ENCODE peak calls at places on chromosomes 12 and 14, in nine cellular contexts. J is naive thymus-derived CD4-positive, alpha-beta T cell; L is fibroblast of lung; N is upper lobe of right lung; V is dorsolateral prefrontal cortex; R is tibial nerve; K is PC-3; Z is A549; S is uterus. U is an unnamed sample.

GRCh38 chr12:53938276-53939140 is at the start of gene HOXC13:
- DNase-seq in S (peak), J (no peak), R (no peak), N (peak), K (peak), V (no peak), Z (peak), L (peak), U (no peak)

GRCh38 chr12:4217091-4217490 is 56.5 kb upstream of the CCND2 start:
- DNase-seq in N (no peak), S (no peak), R (no peak), K (no peak), V (no peak), Z (no peak), J (no peak), L (no peak), U (no peak)

GRCh38 chr14:93733646-93734045 is 54.6 kb downstream of the PRIMA1 start:
- DNase-seq in S (peak), L (no peak), N (no peak), J (no peak), Z (no peak), V (peak), R (no peak), K (no peak), U (no peak)

GRCh38 chr12:30729547-30729946 is 25.2 kb downstream of the CAPRIN2 start:
- DNase-seq in V (no peak), Z (no peak), J (no peak), R (no peak), K (no peak), S (no peak), N (no peak), L (no peak), U (no peak)

GRCh38 chr12:92136883-92137582 is 8.6 kb downstream of the BTG1 start:
- DNase-seq in V (no peak), K (peak), Z (peak), J (no peak), R (no peak), N (no peak), L (peak), S (no peak), U (no peak)

GRCh38 chr12:65556676-65557424 is 267.4 kb upstream of the HMGA2 start:
- DNase-seq in N (peak), J (peak), Z (peak), V (peak), S (peak), K (peak), L (peak), R (peak), U (peak)

GRCh38 chr14:88013750-88014349 is 8.9 kb downstream of the GPR65 start:
- DNase-seq in J (no peak), V (peak), Z (peak), L (peak), S (peak), N (peak), R (peak), K (peak), U (peak)

GRCh38 chr12:54352022-54352531 is 12.2 kb downstream of the GPR84 start:
- DNase-seq in R (no peak), N (peak), Z (no peak), J (peak), V (peak), K (no peak), L (peak), S (peak), U (peak)

GRCh38 chr14:50733479-50733878 is 65.4 kb upstream of the SAV1 start:
- DNase-seq in Z (no peak), S (no peak), N (no peak), J (no peak), L (no peak), V (no peak), K (no peak), R (no peak), U (no peak)

GRCh38 chr12:51865470-51865745 is 16.9 kb upstream of the FIGNL2 start:
- DNase-seq in J (no peak), N (peak), K (no peak), V (no peak), L (no peak), S (no peak), R (no peak), Z (no peak), U (no peak)

GRCh38 chr14:32361674-32362073 is 32.6 kb downstream of the AKAP6 start:
- DNase-seq in V (no peak), Z (no peak), N (no peak), J (no peak), R (no peak), K (no peak), L (no peak), S (no peak), U (no peak)

GRCh38 chr14:100102156-100102785 is 37.0 kb downstream of the EVL start:
- DNase-seq in R (no peak), S (no peak), N (no peak), K (no peak), L (no peak), J (peak), Z (no peak), V (no peak), U (no peak)

GRCh38 chr12:2853626-2854025 is 3.2 kb downstream of the TEX52 start:
- DNase-seq in S (peak), L (peak), K (peak), R (peak), N (peak), Z (peak), V (peak), J (peak), U (peak)

GRCh38 chr14:62546862-62547474 is 498.3 kb downstream of the KCNH5 start:
- DNase-seq in N (no peak), L (no peak), J (no peak), K (no peak), R (no peak), V (no peak), S (no peak), Z (no peak), U (no peak)

GRCh38 chr12:12976366-12976765 is 23.7 kb downstream of the HEBP1 start:
- DNase-seq in S (peak), R (no peak), K (peak), L (peak), V (no peak), J (no peak), N (no peak), Z (peak), U (no peak)

GRCh38 chr12:21369141-21369980 is 3.3 kb upstream of the IAPP start:
- DNase-seq in S (no peak), Z (no peak), N (no peak), K (no peak), R (no peak), V (no peak), L (no peak), J (no peak), U (no peak)

GRCh38 chr12:21372602-21373001 is at the start of gene IAPP:
- DNase-seq in V (no peak), Z (no peak), L (no peak), J (no peak), R (no peak), N (no peak), K (no peak), S (no peak), U (no peak)

DNA sequence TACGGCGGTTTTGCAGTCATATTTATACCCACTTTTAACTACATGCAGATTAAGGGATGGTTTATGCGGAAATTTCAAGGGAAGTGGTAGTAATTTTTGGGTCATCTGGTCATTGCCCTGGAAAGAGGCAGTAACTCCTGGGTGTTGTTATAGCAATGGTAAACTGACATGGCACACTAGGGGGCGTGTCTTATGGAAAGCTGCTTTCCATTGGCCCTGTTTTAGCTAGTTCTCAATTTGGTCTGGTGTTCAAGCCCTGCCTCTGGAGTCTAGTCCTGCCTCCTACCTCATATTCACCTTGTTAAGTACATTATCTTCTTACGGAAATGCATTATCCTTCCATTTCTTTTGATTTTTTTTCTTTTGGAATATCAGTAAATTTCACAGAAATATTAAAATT is 1.7 kb upstream of the IAPP start:
- DNase-seq in S (no peak), R (no peak), N (no peak), Z (no peak), V (no peak), L (no peak), J (no peak), K (no peak), U (no peak)
- H3K27ac ChIP-seq in S (no peak), R (no peak), N (no peak), Z (no peak), V (no peak), L (no peak), J (no peak), K (no peak), U (no peak)

DNA sequence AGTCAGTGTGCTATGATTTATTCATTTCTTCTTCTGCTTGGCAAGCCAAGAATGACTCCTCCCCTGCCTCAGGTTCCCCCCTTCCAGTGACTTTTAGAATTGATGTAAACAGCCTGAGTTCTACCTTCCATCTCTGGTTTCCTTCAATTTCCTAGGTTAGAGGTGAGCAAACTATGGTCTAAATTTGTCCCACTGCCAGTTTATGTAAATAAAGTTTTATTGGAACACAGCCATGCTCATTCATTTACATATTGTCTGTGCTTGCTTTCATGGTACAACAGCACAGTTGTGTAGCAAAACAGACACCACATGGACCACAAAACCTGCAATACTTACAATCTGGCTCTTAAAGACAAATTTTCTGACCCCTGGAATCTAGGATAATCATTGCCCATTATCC is 34.8 kb upstream of the WSCD2 start:
- DNase-seq in K (no peak), J (no peak), N (no peak), L (no peak), S (no peak), Z (no peak), R (no peak), V (no peak), U (no peak)
- H3K4me3 ChIP-seq in K (no peak), J (no peak), N (no peak), L (no peak), S (no peak), Z (no peak), R (no peak), V (no peak), U (no peak)

GRCh38 chr12:127125607-127126259 is 1141.2 kb upstream of the TMEM132C start:
- DNase-seq in Z (peak), V (no peak), J (no peak), S (no peak), K (peak), R (no peak), L (peak), N (no peak), U (no peak)
- H3K27ac ChIP-seq in Z (peak), V (no peak), J (no peak), S (no peak), K (peak), R (no peak), L (no peak), N (no peak), U (no peak)

DNA sequence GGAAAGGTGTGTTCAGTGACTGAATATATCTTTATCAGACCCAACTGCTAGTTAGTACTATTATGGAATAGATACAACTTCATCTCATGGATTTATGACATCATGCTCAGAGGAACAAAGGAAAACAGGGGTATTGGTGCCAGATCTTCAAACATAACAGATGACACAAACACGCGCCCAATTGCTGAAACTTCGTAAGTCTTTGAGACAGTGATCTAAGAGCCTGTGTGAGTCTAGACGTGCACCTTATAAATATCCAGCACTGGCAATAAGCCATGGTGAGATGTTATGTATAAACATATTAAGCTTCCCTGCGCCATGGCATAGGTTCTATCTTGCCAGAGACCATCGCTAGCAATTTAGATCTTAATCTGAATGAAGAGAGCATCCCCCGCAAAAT is 42.2 kb upstream of the NR2C1 start:
- DNase-seq in N (no peak), S (no peak), V (no peak), J (no peak), L (peak), Z (no peak), K (peak), R (no peak), U (no peak)
- H3K4me3 ChIP-seq in N (no peak), S (no peak), V (no peak), J (no peak), L (no peak), Z (no peak), K (no peak), R (no peak), U (no peak)

GRCh38 chr14:65098586-65098985 is 3.7 kb downstream of the MAX start:
- DNase-seq in J (peak), R (no peak), S (no peak), N (no peak), Z (no peak), V (no peak), K (no peak), L (peak), U (no peak)

GRCh38 chr14:65096323-65097089 is 5.8 kb downstream of the MAX start:
- DNase-seq in S (no peak), Z (no peak), V (no peak), K (no peak), R (no peak), J (no peak), N (no peak), L (peak), U (no peak)

GRCh38 chr14:65100905-65101541 is 1.3 kb downstream of the MAX start:
- DNase-seq in V (no peak), Z (no peak), R (no peak), K (no peak), J (peak), S (no peak), N (no peak), L (peak), U (no peak)

GRCh38 chr14:65092340-65092739 is 10.0 kb downstream of the MAX start:
- DNase-seq in Z (no peak), K (peak), V (no peak), L (no peak), N (no peak), J (no peak), S (no peak), R (no peak), U (no peak)

GRCh38 chr14:65095633-65096205 is 6.6 kb downstream of the MAX start:
- DNase-seq in S (peak), Z (no peak), N (no peak), R (peak), J (no peak), L (peak), K (no peak), V (no peak), U (peak)
- H3K27ac ChIP-seq in S (peak), Z (no peak), N (peak), R (peak), J (no peak), L (no peak), K (no peak), V (peak), U (peak)

U was measured in heart right ventricle.